ENCODE peak calls at places on chromosomes 2 and 18, in seven cellular contexts. One of them, this sample, is unnamed.

GRCh38 chr2:54321062-54321461 is 65.0 kb upstream of the TSPYL6 start:
- DNase-seq in adrenal gland: no peak
- DNase-seq in IMR-90: no peak
- DNase-seq in body of pancreas: no peak
- DNase-seq in BJ: no peak
- DNase-seq in brain microvascular endothelial cell: no peak
- DNase-seq in GM23248: no peak
- DNase-seq in this sample: no peak

GRCh38 chr2:218030409-218031195 is 27.8 kb upstream of the TNS1 start:
- DNase-seq in adrenal gland: no peak
- DNase-seq in IMR-90: no peak
- DNase-seq in body of pancreas: no peak
- DNase-seq in BJ: no peak
- DNase-seq in brain microvascular endothelial cell: no peak
- DNase-seq in GM23248: no peak
- DNase-seq in this sample: no peak

GRCh38 chr2:232415138-232415690 is 8.6 kb downstream of the ALPG start:
- DNase-seq in adrenal gland: no peak
- DNase-seq in IMR-90: no peak
- DNase-seq in body of pancreas: no peak
- DNase-seq in BJ: no peak
- DNase-seq in brain microvascular endothelial cell: no peak
- DNase-seq in GM23248: no peak
- DNase-seq in this sample: no peak

GRCh38 chr2:102839668-102840388 is 78.0 kb downstream of the TMEM182 start:
- DNase-seq in adrenal gland: peak; percentile 28
- DNase-seq in IMR-90: peak; percentile 17
- DNase-seq in body of pancreas: peak; percentile 28
- DNase-seq in BJ: no peak
- DNase-seq in brain microvascular endothelial cell: peak; percentile 28
- DNase-seq in GM23248: peak; percentile 53
- DNase-seq in this sample: peak; percentile 61

GRCh38 chr2:114032705-114033104 is 142.8 kb downstream of the ACTR3 start:
- DNase-seq in adrenal gland: no peak
- DNase-seq in IMR-90: no peak
- DNase-seq in body of pancreas: no peak
- DNase-seq in BJ: no peak
- DNase-seq in brain microvascular endothelial cell: no peak
- DNase-seq in GM23248: no peak
- DNase-seq in this sample: no peak

GRCh38 chr18:8003878-8004675 is 437.0 kb downstream of the PTPRM start:
- DNase-seq in adrenal gland: no peak
- DNase-seq in IMR-90: peak; percentile 77
- DNase-seq in body of pancreas: peak; percentile 7
- DNase-seq in BJ: no peak
- DNase-seq in brain microvascular endothelial cell: peak; percentile 31
- DNase-seq in GM23248: no peak
- DNase-seq in this sample: no peak

GRCh38 chr2:133130548-133131246 is 437.6 kb downstream of the NCKAP5 start:
- DNase-seq in adrenal gland: no peak
- DNase-seq in IMR-90: peak; percentile 79
- DNase-seq in body of pancreas: no peak
- DNase-seq in BJ: no peak
- DNase-seq in brain microvascular endothelial cell: peak; percentile 24
- DNase-seq in GM23248: peak; percentile 29
- DNase-seq in this sample: no peak

GRCh38 chr18:63238711-63239110 is 80.9 kb downstream of the BCL2 start:
- DNase-seq in adrenal gland: no peak
- DNase-seq in IMR-90: no peak
- DNase-seq in body of pancreas: no peak
- DNase-seq in BJ: no peak
- DNase-seq in brain microvascular endothelial cell: no peak
- DNase-seq in GM23248: no peak
- DNase-seq in this sample: no peak

GRCh38 chr2:6580982-6581381 is 284.7 kb downstream of the CMPK2 start:
- DNase-seq in adrenal gland: no peak
- DNase-seq in IMR-90: peak; percentile 85
- DNase-seq in body of pancreas: no peak
- DNase-seq in BJ: no peak
- DNase-seq in brain microvascular endothelial cell: peak; percentile 73
- DNase-seq in GM23248: peak; percentile 62
- DNase-seq in this sample: no peak

GRCh38 chr2:26299488-26300092 is 46.4 kb upstream of the SELENOI start:
- DNase-seq in adrenal gland: peak; percentile 40
- DNase-seq in IMR-90: peak; percentile 68
- DNase-seq in body of pancreas: peak; percentile 60
- DNase-seq in BJ: no peak
- DNase-seq in brain microvascular endothelial cell: peak; percentile 55
- DNase-seq in GM23248: peak; percentile 75
- DNase-seq in this sample: no peak

GRCh38 chr18:47110875-47111274 is 39.4 kb downstream of the HDHD2 start:
- DNase-seq in adrenal gland: no peak
- DNase-seq in IMR-90: no peak
- DNase-seq in body of pancreas: no peak
- DNase-seq in BJ: no peak
- DNase-seq in brain microvascular endothelial cell: no peak
- DNase-seq in GM23248: no peak
- DNase-seq in this sample: no peak
- H3K36me3 ChIP-seq in adrenal gland: peaks cover 44% of the 10 kb centered on the region
- H3K36me3 ChIP-seq in IMR-90: peaks cover 26% of the 10 kb centered on the region
- H3K36me3 ChIP-seq in body of pancreas: no peaks in the 10 kb centered on the region
- H3K36me3 ChIP-seq in BJ: peaks cover 11% of the 10 kb centered on the region
- H3K36me3 ChIP-seq in brain microvascular endothelial cell: peaks cover 11% of the 10 kb centered on the region
- H3K36me3 ChIP-seq in GM23248: peaks cover 29% of the 10 kb centered on the region
- H3K36me3 ChIP-seq in this sample: no peaks in the 10 kb centered on the region

DNA sequence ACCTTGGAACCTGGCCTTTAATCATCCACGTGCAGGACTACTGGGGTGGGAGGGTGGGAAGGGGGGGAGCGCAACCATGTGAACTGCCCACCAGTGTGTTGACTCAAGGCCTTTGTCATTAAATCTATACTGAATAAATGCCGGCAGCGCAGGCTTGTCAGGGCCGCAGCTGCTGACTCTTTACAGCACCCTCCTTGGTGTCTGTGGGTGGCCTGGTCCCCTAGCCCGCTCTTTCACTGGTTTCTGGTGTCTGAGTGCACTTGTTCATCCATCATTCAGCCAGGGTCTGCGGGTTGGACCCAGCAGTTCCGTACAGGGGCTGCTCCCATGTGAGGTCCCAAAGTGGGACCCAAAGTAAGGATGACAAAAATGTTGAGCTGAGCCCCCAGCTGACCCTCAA is 11.5 kb downstream of the MAP3K2 start:
- DNase-seq in adrenal gland: no peak
- DNase-seq in IMR-90: no peak
- DNase-seq in body of pancreas: no peak
- DNase-seq in BJ: no peak
- DNase-seq in brain microvascular endothelial cell: no peak
- DNase-seq in GM23248: no peak
- DNase-seq in this sample: no peak
- H3K36me3 ChIP-seq in adrenal gland: no peaks in the 10 kb centered on the region
- H3K36me3 ChIP-seq in IMR-90: peaks cover 2% of the 10 kb centered on the region
- H3K36me3 ChIP-seq in body of pancreas: no peaks in the 10 kb centered on the region
- H3K36me3 ChIP-seq in BJ: no peaks in the 10 kb centered on the region
- H3K36me3 ChIP-seq in brain microvascular endothelial cell: no peaks in the 10 kb centered on the region
- H3K36me3 ChIP-seq in GM23248: no peaks in the 10 kb centered on the region
- H3K36me3 ChIP-seq in this sample: no peaks in the 10 kb centered on the region

GRCh38 chr2:237723023-237723422 is 75.6 kb upstream of the RBM44 start:
- DNase-seq in adrenal gland: no peak
- DNase-seq in IMR-90: no peak
- DNase-seq in body of pancreas: no peak
- DNase-seq in BJ: no peak
- DNase-seq in brain microvascular endothelial cell: no peak
- DNase-seq in GM23248: no peak
- DNase-seq in this sample: no peak
- H3K36me3 ChIP-seq in adrenal gland: no peaks in the 10 kb centered on the region
- H3K36me3 ChIP-seq in IMR-90: peaks cover 8% of the 10 kb centered on the region
- H3K36me3 ChIP-seq in body of pancreas: no peaks in the 10 kb centered on the region
- H3K36me3 ChIP-seq in BJ: peaks cover under 1% of the 10 kb centered on the region
- H3K36me3 ChIP-seq in brain microvascular endothelial cell: no peaks in the 10 kb centered on the region
- H3K36me3 ChIP-seq in GM23248: peaks cover 11% of the 10 kb centered on the region
- H3K36me3 ChIP-seq in this sample: no peaks in the 10 kb centered on the region

DNA sequence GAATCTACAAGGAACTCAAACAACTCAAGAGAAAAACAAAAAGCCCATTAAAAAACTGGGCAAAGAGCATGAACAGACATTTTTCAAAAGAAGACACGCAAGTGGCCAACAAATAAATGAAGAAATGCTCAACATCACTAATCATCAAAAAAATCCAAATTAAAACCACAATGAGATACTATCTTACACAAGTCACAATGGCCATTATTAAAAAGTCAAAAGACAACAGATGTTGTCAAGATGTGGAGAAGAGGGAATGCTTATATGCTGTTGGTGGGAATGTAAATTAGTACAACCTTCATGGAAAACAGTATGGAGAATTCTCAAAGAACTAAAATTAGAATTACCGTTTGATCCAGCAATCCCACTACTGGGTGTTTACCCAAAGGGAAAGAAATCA is 15.1 kb downstream of the LMAN1 start:
- DNase-seq in adrenal gland: no peak
- DNase-seq in IMR-90: no peak
- DNase-seq in body of pancreas: no peak
- DNase-seq in BJ: peak; percentile 20
- DNase-seq in brain microvascular endothelial cell: no peak
- DNase-seq in GM23248: no peak
- DNase-seq in this sample: no peak
- H3K36me3 ChIP-seq in adrenal gland: peaks cover 47% of the 10 kb centered on the region
- H3K36me3 ChIP-seq in IMR-90: peaks cover 30% of the 10 kb centered on the region
- H3K36me3 ChIP-seq in body of pancreas: peaks cover 21% of the 10 kb centered on the region
- H3K36me3 ChIP-seq in BJ: peaks cover 16% of the 10 kb centered on the region
- H3K36me3 ChIP-seq in brain microvascular endothelial cell: peaks cover 54% of the 10 kb centered on the region
- H3K36me3 ChIP-seq in GM23248: peaks cover 81% of the 10 kb centered on the region
- H3K36me3 ChIP-seq in this sample: no peaks in the 10 kb centered on the region

GRCh38 chr2:70569559-70569958 is 15.9 kb upstream of the TGFA start:
- DNase-seq in adrenal gland: no peak
- DNase-seq in IMR-90: no peak
- DNase-seq in body of pancreas: no peak
- DNase-seq in BJ: no peak
- DNase-seq in brain microvascular endothelial cell: no peak
- DNase-seq in GM23248: peak; percentile 20
- DNase-seq in this sample: no peak

GRCh38 chr2:70566464-70566863 is 12.8 kb upstream of the TGFA start:
- DNase-seq in adrenal gland: no peak
- DNase-seq in IMR-90: no peak
- DNase-seq in body of pancreas: no peak
- DNase-seq in BJ: no peak
- DNase-seq in brain microvascular endothelial cell: no peak
- DNase-seq in GM23248: no peak
- DNase-seq in this sample: no peak

GRCh38 chr2:70561893-70562292 is 8.3 kb upstream of the TGFA start:
- DNase-seq in adrenal gland: no peak
- DNase-seq in IMR-90: no peak
- DNase-seq in body of pancreas: no peak
- DNase-seq in BJ: no peak
- DNase-seq in brain microvascular endothelial cell: no peak
- DNase-seq in GM23248: peak; percentile 25
- DNase-seq in this sample: no peak

GRCh38 chr2:70566906-70567305 is 13.3 kb upstream of the TGFA start:
- DNase-seq in adrenal gland: no peak
- DNase-seq in IMR-90: no peak
- DNase-seq in body of pancreas: no peak
- DNase-seq in BJ: no peak
- DNase-seq in brain microvascular endothelial cell: no peak
- DNase-seq in GM23248: no peak
- DNase-seq in this sample: no peak

DNA sequence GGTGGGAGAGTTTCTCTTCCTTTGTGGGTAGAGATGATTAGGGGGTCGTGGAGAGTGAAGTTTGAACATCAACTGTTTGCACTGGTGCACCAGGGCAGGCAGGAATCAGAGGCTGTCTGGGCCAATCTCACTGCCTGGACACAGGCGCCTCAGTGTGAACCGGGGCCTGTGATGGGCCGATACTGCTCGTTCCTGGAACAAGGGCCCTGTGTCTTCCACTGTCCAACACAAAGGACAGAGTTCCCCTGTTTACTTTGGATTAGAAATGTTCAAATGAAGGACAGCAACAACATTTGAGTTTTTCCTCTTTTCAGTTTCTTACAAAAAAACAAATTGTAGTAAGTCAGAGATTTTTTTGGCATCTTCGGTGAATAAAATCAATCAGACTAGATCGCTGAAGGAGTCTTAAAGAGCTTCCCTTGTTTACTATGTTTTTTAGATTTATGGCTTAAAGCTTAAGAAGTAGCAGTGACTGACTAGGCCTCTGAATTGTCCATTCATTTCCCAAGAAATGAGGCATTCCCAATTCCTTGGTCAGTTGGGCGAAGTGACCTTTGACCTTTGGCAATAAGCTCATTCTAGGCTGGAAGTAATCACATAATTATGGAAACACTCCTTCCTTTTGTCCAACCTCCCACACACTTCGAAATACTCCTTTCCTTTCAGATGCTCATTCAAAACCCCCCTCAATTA is 11.6 kb upstream of the TGFA start:
- DNase-seq in adrenal gland: no peak
- DNase-seq in IMR-90: no peak
- DNase-seq in body of pancreas: no peak
- DNase-seq in BJ: no peak
- DNase-seq in brain microvascular endothelial cell: no peak
- DNase-seq in GM23248: no peak
- DNase-seq in this sample: no peak
- H3K36me3 ChIP-seq in adrenal gland: no peaks in the 10 kb centered on the region
- H3K36me3 ChIP-seq in IMR-90: no peaks in the 10 kb centered on the region
- H3K36me3 ChIP-seq in body of pancreas: no peaks in the 10 kb centered on the region
- H3K36me3 ChIP-seq in BJ: no peaks in the 10 kb centered on the region
- H3K36me3 ChIP-seq in brain microvascular endothelial cell: no peaks in the 10 kb centered on the region
- H3K36me3 ChIP-seq in GM23248: no peaks in the 10 kb centered on the region
- H3K36me3 ChIP-seq in this sample: no peaks in the 10 kb centered on the region

DNA sequence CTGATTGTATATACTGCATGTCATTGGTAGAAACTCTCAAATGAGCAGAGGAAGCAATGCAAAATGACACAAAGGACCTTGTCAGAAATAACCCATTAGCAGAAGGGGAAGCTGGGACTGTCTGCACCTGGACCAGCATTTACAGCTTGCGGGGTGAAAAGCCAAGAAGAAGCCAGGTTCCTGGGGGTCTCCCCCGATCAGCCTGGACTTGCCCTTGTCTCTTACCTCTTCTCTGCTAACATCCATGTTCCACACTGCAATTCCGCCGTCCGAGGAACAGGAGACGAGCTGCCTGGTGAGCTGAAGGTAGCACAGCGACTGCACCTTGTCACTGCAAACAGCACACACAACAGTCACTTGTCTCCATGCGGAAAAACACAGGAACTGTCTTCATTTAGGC is 51.1 kb downstream of the WDFY1 start:
- DNase-seq in adrenal gland: no peak
- DNase-seq in IMR-90: no peak
- DNase-seq in body of pancreas: no peak
- DNase-seq in BJ: no peak
- DNase-seq in brain microvascular endothelial cell: no peak
- DNase-seq in GM23248: no peak
- DNase-seq in this sample: no peak
- H3K36me3 ChIP-seq in adrenal gland: peaks cover 33% of the 10 kb centered on the region
- H3K36me3 ChIP-seq in IMR-90: peaks cover 34% of the 10 kb centered on the region
- H3K36me3 ChIP-seq in body of pancreas: no peaks in the 10 kb centered on the region
- H3K36me3 ChIP-seq in BJ: peaks cover 11% of the 10 kb centered on the region
- H3K36me3 ChIP-seq in brain microvascular endothelial cell: peaks cover 19% of the 10 kb centered on the region
- H3K36me3 ChIP-seq in GM23248: peaks cover 41% of the 10 kb centered on the region
- H3K36me3 ChIP-seq in this sample: peaks cover 8% of the 10 kb centered on the region

GRCh38 chr2:68824831-68825230 is 46.4 kb downstream of the BMP10 start:
- DNase-seq in adrenal gland: no peak
- DNase-seq in IMR-90: peak; percentile 71
- DNase-seq in body of pancreas: no peak
- DNase-seq in BJ: no peak
- DNase-seq in brain microvascular endothelial cell: peak; percentile 39
- DNase-seq in GM23248: peak; percentile 62
- DNase-seq in this sample: no peak
- H3K36me3 ChIP-seq in adrenal gland: peaks cover 24% of the 10 kb centered on the region
- H3K36me3 ChIP-seq in IMR-90: no peaks in the 10 kb centered on the region
- H3K36me3 ChIP-seq in body of pancreas: no peaks in the 10 kb centered on the region
- H3K36me3 ChIP-seq in BJ: no peaks in the 10 kb centered on the region
- H3K36me3 ChIP-seq in brain microvascular endothelial cell: no peaks in the 10 kb centered on the region
- H3K36me3 ChIP-seq in GM23248: no peaks in the 10 kb centered on the region
- H3K36me3 ChIP-seq in this sample: no peaks in the 10 kb centered on the region

This sample was measured in Caco-2.